ENCODE peak calls at places on chromosomes 12 and 14, in five cellular contexts. H, A, M, Z and I are unnamed samples.

GRCh38 chr12:41213107-41213506 is 25.0 kb downstream of the PDZRN4 start:
- DNase-seq in A (no peak), M (no peak), H (no peak), Z (no peak), I (no peak)

GRCh38 chr14:67571275-67571990 is 28.6 kb downstream of the PIGH start:
- DNase-seq in M (peak), A (peak), H (no peak), Z (peak), I (peak)

GRCh38 chr12:88185988-88186387 is 43.9 kb downstream of the TMTC3 start:
- DNase-seq in Z (peak), M (no peak), H (peak), A (no peak), I (no peak)

GRCh38 chr12:132806857-132807256 is 21.8 kb downstream of the GOLGA3 start:
- DNase-seq in A (no peak), M (no peak), Z (no peak), H (no peak), I (no peak)

GRCh38 chr14:90034835-90035525 is 26.8 kb upstream of the KCNK13 start:
- DNase-seq in A (no peak), Z (no peak), H (peak), M (no peak), I (no peak)

GRCh38 chr14:29900609-29901350 is 26.9 kb downstream of the PRKD1 start:
- DNase-seq in Z (no peak), A (no peak), H (no peak), M (no peak), I (no peak)

GRCh38 chr12:106897082-106897481 is 58.6 kb upstream of the TMEM263 start:
- DNase-seq in A (peak), H (no peak), Z (peak), M (peak), I (peak)

GRCh38 chr12:83027021-83027723 is 340.5 kb downstream of the TMTC2 start:
- DNase-seq in Z (no peak), M (no peak), H (no peak), A (no peak), I (no peak)

GRCh38 chr12:19912996-19913395 is 455.3 kb upstream of the PDE3A start:
- DNase-seq in M (no peak), H (no peak), Z (no peak), A (peak), I (no peak)

GRCh38 chr12:109951136-109951535 is 45.0 kb downstream of the GIT2 start:
- DNase-seq in H (no peak), Z (peak), M (no peak), A (no peak), I (no peak)

GRCh38 chr12:109947511-109947910 is 47.4 kb downstream of the TCHP start:
- DNase-seq in A (no peak), M (no peak), Z (no peak), H (no peak), I (no peak)

GRCh38 chr12:109948382-109948781 is 47.8 kb downstream of the GIT2 start:
- DNase-seq in A (no peak), H (no peak), Z (no peak), M (no peak), I (no peak)

GRCh38 chr12:109950625-109951024 is 45.5 kb downstream of the GIT2 start:
- DNase-seq in H (no peak), M (no peak), Z (no peak), A (no peak), I (no peak)

DNA sequence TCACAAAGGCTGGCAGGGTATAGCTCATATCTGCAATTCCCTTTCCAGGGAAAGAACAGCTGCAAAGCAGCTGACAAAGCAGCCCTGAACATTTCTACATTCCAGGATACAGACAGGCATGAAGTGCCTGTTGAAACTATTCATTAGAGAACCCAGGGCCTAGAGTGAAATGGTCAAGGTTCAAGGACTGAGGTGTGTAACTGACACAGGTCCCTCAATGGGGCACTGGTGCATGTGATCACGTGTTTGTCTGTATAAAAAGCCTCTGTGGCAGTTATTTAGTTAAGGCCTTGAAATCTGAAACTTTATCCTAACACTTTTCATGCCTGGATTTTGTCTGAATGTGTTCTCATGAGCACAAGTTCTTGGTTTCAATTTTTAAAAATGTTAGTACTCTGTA is 47.1 kb downstream of the GIT2 start:
- DNase-seq in A (peak), H (no peak), M (no peak), Z (no peak), I (no peak)
- TF ChIP-seq JUND in A (no peak), H (no peak), M (no peak), Z (no peak), I (peak)

DNA sequence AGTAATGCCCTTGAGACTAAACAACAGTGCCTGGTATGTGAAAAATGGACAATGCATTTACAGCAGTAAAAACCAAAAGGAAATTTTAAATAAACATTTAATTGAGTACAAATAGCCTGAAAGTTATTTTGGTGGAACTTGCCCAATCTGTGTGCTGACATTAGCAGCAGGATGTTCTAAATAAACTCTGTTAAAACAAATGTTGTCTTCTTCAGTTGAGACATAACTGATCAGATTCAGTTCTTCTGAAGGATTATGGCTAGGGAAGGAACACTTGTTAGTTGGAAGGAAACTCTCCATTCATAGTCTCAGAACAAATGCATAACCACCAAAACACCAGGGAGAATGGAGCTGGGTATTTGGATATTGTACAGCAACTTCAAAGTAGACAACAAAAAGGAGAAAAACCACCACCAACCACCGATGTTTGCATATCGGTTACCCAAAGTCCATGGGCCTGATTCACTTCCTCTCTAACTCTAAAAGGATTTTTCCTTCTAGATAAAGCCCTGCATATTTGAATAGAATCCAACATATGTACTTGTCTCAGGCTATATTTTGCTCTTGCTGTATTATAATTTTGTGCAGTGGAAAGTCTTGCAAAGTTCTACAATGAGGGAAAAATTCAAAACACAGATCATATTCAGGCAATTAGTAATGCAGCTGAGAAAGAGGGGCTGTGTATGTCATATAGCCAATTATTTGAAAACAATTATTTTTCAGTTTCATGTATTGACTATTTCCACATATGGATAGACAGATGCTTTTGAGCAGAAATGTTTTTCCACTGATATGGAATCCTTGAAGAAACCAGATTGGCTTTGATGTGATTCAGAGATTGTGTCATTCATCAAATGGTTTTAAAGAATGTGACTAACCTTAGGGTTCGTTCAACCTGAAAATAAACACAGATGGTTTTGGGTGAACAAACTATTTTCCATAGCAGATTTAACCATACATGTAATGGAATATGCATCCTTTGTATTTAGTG is 152.2 kb upstream of the BMP4 start:
- DNase-seq in H (no peak), A (peak), M (no peak), Z (peak), I (no peak)
- TF ChIP-seq JUND in H (no peak), A (no peak), M (no peak), Z (peak), I (peak)

GRCh38 chr12:103326190-103326589 is 169.6 kb downstream of the C12orf42 start:
- DNase-seq in Z (peak), M (peak), H (no peak), A (peak), I (peak)
- TF ChIP-seq JUND in Z (no peak), M (no peak), H (no peak), A (no peak), I (no peak)

GRCh38 chr12:116138781-116139180 is 138.7 kb downstream of the MED13L start:
- DNase-seq in A (no peak), Z (no peak), H (no peak), M (no peak), I (no peak)
- TF ChIP-seq JUND in A (no peak), Z (no peak), H (no peak), M (no peak), I (no peak)

GRCh38 chr12:21913823-21914222 is 27.4 kb downstream of the ABCC9 start:
- DNase-seq in Z (no peak), A (no peak), H (no peak), M (no peak), I (no peak)

GRCh38 chr12:21912318-21912717 is 28.9 kb downstream of the ABCC9 start:
- DNase-seq in M (no peak), H (no peak), A (no peak), Z (no peak), I (no peak)

GRCh38 chr12:21906919-21907642 is 34.1 kb downstream of the ABCC9 start:
- DNase-seq in A (no peak), M (no peak), H (no peak), Z (no peak), I (no peak)

GRCh38 chr12:21911832-21912231 is 29.4 kb downstream of the ABCC9 start:
- DNase-seq in A (no peak), Z (no peak), M (no peak), H (no peak), I (no peak)

DNA sequence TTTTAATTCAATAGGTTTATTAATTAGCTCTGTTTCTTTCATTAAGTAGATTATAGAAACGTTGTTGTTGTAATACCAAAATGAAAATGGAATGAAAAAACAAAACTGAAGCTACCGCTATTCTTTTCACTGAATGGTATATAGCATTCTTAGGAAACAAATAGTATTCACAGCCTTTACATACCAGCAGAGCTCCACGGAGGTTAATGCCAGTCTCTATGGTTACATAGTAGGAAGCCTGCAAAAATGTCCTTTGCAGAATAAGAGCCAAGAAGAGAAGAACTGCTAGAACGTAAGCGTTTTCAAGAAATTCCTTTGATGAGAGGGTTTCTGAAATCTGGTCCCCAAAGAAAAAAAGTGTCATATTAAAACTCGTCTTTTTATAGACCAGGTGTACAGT is 30.6 kb downstream of the ABCC9 start:
- DNase-seq in H (no peak), Z (no peak), A (no peak), M (no peak), I (no peak)
- TF ChIP-seq JUND in H (no peak), Z (no peak), A (no peak), M (no peak), I (no peak)

GRCh38 chr12:111598637-111599458 is at the start of gene ATXN2:
- DNase-seq in M (peak), Z (no peak), H (no peak), A (no peak), I (peak)
- TF ChIP-seq JUND in M (no peak), Z (no peak), H (no peak), A (no peak), I (no peak)